ENCODE peak calls at places on chromosomes 3 and 15, in seven cellular contexts. K, Y, J, X, B, S and T are unnamed samples.

GRCh38 chr15:28002136-28002861 is 96.8 kb downstream of the OCA2 start:
- DNase-seq in J (no peak), X (no peak), B (no peak), K (no peak), Y (no peak), S (no peak), T (no peak)

GRCh38 chr3:27756877-27757276 is 34.8 kb upstream of the EOMES start:
- DNase-seq in K (no peak), X (no peak), Y (no peak), S (no peak), B (no peak), J (no peak), T (no peak)

GRCh38 chr15:91289324-91289723 is 189.3 kb downstream of the SV2B start:
- DNase-seq in J (no peak), Y (no peak), S (peak; percentile 38), K (no peak), B (no peak), X (no peak), T (no peak)

GRCh38 chr3:159637895-159638542 is 350.6 kb upstream of the IL12A start:
- DNase-seq in K (peak; percentile 77), B (no peak), Y (peak; percentile 82), S (no peak), J (no peak), X (no peak), T (no peak)

GRCh38 chr3:158221426-158221825 is 111.5 kb downstream of the RSRC1 start:
- DNase-seq in X (no peak), S (no peak), K (no peak), B (no peak), J (no peak), Y (no peak), T (no peak)

GRCh38 chr15:45106002-45106790 is 7.8 kb downstream of the DUOX2 start:
- DNase-seq in B (no peak), S (no peak), K (no peak), J (no peak), X (no peak), Y (no peak), T (no peak)

GRCh38 chr3:126985143-126985985 is 2.4 kb downstream of the PLXNA1 start:
- DNase-seq in Y (no peak), B (no peak), S (no peak), J (peak; percentile 59), X (no peak), K (no peak), T (no peak)

GRCh38 chr15:62847900-62848489 is 194.6 kb upstream of the TPM1 start:
- DNase-seq in B (peak; percentile 32), S (peak; percentile 24), Y (peak; percentile 50), K (peak; percentile 27), J (peak; percentile 74), X (peak; percentile 65), T (peak; percentile 35)

GRCh38 chr15:78804391-78804792 is 6.9 kb downstream of the ADAMTS7 start:
- DNase-seq in Y (no peak), S (no peak), J (peak; percentile 72), X (no peak), K (no peak), B (no peak), T (no peak)

GRCh38 chr15:57253082-57253481 is 123.2 kb upstream of the CGNL1 start:
- DNase-seq in X (no peak), K (no peak), S (no peak), Y (no peak), B (no peak), J (no peak), T (no peak)

GRCh38 chr3:16102905-16103364 is 71.5 kb upstream of the GALNT15 start:
- DNase-seq in J (no peak), X (no peak), K (peak; percentile 95), B (no peak), S (no peak), Y (peak; percentile 96), T (no peak)

GRCh38 chr15:25418202-25418601 is 20.6 kb downstream of the UBE3A start:
- DNase-seq in J (no peak), Y (no peak), X (no peak), S (peak; percentile 39), B (no peak), K (no peak), T (no peak)

DNA sequence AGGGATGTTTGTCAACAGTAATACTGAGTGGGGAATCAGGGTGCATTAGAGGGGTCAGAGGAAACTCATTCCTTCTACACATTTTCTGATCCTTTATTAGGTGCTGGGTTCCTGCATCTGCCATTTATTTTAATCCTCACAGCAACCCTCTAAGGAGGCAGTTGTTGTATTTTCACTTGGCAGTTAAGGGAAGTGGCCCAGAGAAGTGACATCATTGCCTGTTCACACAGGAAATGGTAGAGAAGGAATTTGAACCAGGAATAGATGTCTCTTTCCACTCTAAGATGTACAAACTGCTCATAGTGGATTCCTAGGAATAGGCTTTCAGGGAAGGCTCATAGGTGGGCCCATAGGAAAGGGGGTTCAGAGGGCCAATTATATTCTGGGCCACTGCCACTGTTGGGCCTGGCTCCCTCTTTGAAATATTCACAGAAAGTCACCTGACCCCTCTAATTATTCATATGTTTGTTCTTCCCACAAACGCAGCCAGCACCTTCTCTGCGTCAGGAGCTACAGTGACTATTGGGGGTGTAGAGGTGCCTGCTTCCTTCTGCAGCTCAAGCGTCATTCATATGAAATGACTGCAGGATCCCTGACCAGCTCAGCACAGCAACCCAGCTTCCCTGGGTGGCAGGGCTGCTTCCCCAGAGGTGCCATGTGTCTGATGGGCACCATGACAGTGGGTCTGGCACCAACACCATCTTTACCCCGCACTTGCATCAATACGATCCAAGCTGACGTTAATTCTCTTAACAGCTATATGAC is 163.9 kb upstream of the SMAD3 start:
- DNase-seq in S (no peak), Y (peak; percentile 62), X (peak; percentile 20), B (no peak), K (peak; percentile 45), J (no peak), T (no peak)
- H2AFZ ChIP-seq in S (no peak overlapping the region), Y (peak overlapping the region; percentile 6), X (peak overlapping the region; percentile 74), B (peak overlapping the region; percentile 45), K (peak overlapping the region; percentile 69), J (no peak overlapping the region), T (no peak overlapping the region)

DNA sequence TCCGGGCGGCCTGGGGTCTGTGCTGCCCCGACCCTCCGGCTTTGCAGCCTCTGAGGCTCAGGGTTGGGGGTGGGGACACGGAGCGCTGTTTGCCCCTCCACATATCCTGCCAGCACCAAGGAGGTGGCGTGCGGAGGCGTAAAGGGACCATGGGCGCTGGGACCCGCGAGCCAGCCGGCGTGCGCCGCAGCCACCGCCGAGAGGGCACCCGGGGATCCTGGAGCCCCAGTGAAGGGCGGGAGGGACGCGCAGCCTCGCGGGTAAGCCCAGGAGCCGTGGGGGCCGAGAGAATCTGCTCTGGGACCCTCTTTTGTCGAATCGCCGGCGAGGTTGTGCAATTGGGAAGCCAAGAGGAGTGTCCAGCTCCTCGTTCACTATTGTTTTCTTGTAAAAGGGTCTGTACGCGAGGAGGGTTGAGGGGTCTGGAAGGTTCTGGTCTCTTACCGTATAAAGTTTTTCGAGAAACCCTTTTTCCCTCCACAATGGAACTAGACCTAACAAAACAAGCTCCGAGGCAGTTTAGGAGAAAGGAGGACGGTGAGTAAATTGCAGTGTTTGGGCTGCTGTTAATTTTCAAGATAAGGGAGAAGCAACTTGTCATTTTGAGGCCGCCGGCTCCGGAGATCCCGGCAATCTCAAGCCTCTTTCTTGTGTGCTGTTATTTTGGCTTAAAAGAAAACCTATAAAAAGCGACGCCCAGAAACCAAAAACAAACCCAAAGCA is 29.9 kb upstream of the ST3GAL6 start:
- DNase-seq in S (no peak), J (peak; percentile 67), K (peak; percentile 7), Y (peak; percentile 21), B (peak; percentile 48), X (peak; percentile 60), T (peak; percentile 74)
- H3K4me3 ChIP-seq in S (no peak overlapping the region), J (peak overlapping the region; percentile 69), K (peak overlapping the region; percentile 84), Y (peak overlapping the region; percentile 75), B (peak overlapping the region; percentile 61), X (peak overlapping the region; percentile 86), T (peak overlapping the region; percentile 35)

GRCh38 chr15:31273258-31273941 is 53.2 kb upstream of the KLF13 start:
- DNase-seq in S (no peak), B (no peak), Y (no peak), X (no peak), K (no peak), J (peak; percentile 4), T (peak; percentile 1)

GRCh38 chr15:31271224-31271635 is 55.4 kb upstream of the KLF13 start:
- DNase-seq in K (no peak), J (peak; percentile 0), Y (no peak), B (no peak), S (no peak), X (no peak), T (no peak)

GRCh38 chr15:31270767-31271166 is 55.9 kb upstream of the KLF13 start:
- DNase-seq in K (no peak), Y (no peak), J (peak; percentile 76), S (peak; percentile 61), B (peak; percentile 40), X (no peak), T (peak; percentile 16)

GRCh38 chr15:31271706-31272557 is 54.7 kb upstream of the KLF13 start:
- DNase-seq in K (no peak), J (peak; percentile 0), B (no peak), Y (no peak), S (no peak), X (no peak), T (no peak)

GRCh38 chr15:31272558-31273257 is 53.9 kb upstream of the KLF13 start:
- DNase-seq in K (no peak), Y (no peak), X (no peak), J (no peak), B (no peak), S (no peak), T (no peak)
- H2AFZ ChIP-seq in K (no peak overlapping the region), Y (no peak overlapping the region), X (no peak overlapping the region), J (no peak overlapping the region), B (no peak overlapping the region), S (peak overlapping the region; percentile 52), T (no peak overlapping the region)

GRCh38 chr3:197550489-197550888 is 5.3 kb downstream of the BDH1 start:
- DNase-seq in X (no peak), J (peak; percentile 45), Y (no peak), S (no peak), K (no peak), B (no peak), T (no peak)
- H3K4me3 ChIP-seq in X (no peak overlapping the region), J (peak overlapping the region; percentile 10), Y (no peak overlapping the region), S (no peak overlapping the region), K (no peak overlapping the region), B (no peak overlapping the region), T (no peak overlapping the region)

GRCh38 chr3:46578973-46579755 is 13.1 kb upstream of the LRRC2 start:
- DNase-seq in X (peak; percentile 23), Y (no peak), B (no peak), K (no peak), S (no peak), J (no peak), T (no peak)

GRCh38 chr3:46579756-46580286 is 13.7 kb upstream of the LRRC2 start:
- DNase-seq in K (no peak), S (no peak), X (no peak), B (no peak), Y (no peak), J (no peak), T (peak; percentile 1)

GRCh38 chr3:46584598-46585467 is 18.7 kb upstream of the LRRC2 start:
- DNase-seq in B (no peak), S (no peak), Y (no peak), X (no peak), J (no peak), K (no peak), T (no peak)

GRCh38 chr3:46576899-46577298 is 10.8 kb upstream of the LRRC2 start:
- DNase-seq in Y (no peak), J (peak; percentile 64), K (no peak), S (no peak), X (no peak), B (no peak), T (no peak)

DNA sequence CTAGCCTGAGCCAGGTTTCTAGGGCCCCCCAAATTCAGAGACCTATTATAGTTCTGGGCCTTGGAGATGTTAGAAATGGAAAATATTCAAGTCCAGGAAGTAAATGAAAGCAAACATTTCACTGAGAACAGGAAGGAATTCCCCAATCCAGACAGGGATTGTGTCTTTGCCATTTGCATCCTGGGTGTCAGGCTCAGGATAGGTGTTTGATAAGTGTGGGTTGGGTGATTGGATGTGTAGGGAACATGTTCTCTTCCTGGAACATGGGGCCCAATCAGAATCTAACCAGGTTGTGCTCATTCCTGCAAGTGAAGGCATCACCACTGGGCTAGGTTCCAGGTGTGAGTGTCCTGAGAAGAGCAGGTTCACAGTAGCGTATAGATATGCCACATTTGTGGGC is 14.6 kb upstream of the LRRC2 start:
- DNase-seq in Y (no peak), J (no peak), S (no peak), X (no peak), B (no peak), K (no peak), T (no peak)
- H2AFZ ChIP-seq in Y (no peak overlapping the region), J (no peak overlapping the region), S (no peak overlapping the region), X (no peak overlapping the region), B (no peak overlapping the region), K (no peak overlapping the region), T (no peak overlapping the region)